ENCODE peak calls at places on chromosomes 4 and X, in eight cellular contexts. J is pancreas, R is AG09309, B is uterus, K is endodermal cell, I is GM12865, T is BJ, O is IMR-90. C is an unnamed sample.

GRCh38 chrX:10031743-10032142 is 64.6 kb downstream of the CLDN34 start:
- DNase-seq in J (no peak), R (no peak), B (no peak), K (no peak), I (no peak), T (no peak), O (no peak), C (no peak)

GRCh38 chr4:142406051-142406549 is 440.0 kb downstream of the INPP4B start:
- DNase-seq in J (no peak), R (no peak), B (no peak), K (peak), I (peak), T (no peak), O (no peak), C (no peak)

GRCh38 chrX:46805270-46805669 is 31.6 kb upstream of the RP2 start:
- DNase-seq in J (no peak), R (no peak), B (no peak), K (no peak), I (no peak), T (no peak), O (no peak), C (no peak)

GRCh38 chr4:170589597-170590191 is 499.9 kb upstream of the AADAT start:
- DNase-seq in J (no peak), R (no peak), B (no peak), K (no peak), I (peak), T (no peak), O (no peak), C (peak)

GRCh38 chrX:153875391-153876111 is 10.4 kb downstream of the L1CAM start:
- DNase-seq in J (peak), R (no peak), B (peak), K (peak), I (peak), T (no peak), O (no peak), C (no peak)

GRCh38 chr4:12203945-12204344 is 775.3 kb upstream of the HS3ST1 start:
- DNase-seq in J (no peak), R (no peak), B (no peak), K (no peak), I (no peak), T (no peak), O (no peak), C (peak)

GRCh38 chr4:150315175-150315574 is 236.9 kb downstream of the DCLK2 start:
- DNase-seq in J (no peak), R (no peak), B (no peak), K (peak), I (no peak), T (no peak), O (no peak), C (no peak)

GRCh38 chrX:66053414-66053813 is 13.5 kb upstream of the VSIG4 start:
- DNase-seq in J (no peak), R (no peak), B (no peak), K (peak), I (no peak), T (no peak), O (no peak), C (no peak)

GRCh38 chrX:145825896-145826295 is 8.3 kb downstream of the SLITRK2 start:
- DNase-seq in J (no peak), R (no peak), B (no peak), K (peak), I (peak), T (no peak), O (no peak), C (no peak)

GRCh38 chr4:74598611-74599325 is 153.8 kb downstream of the AREG start:
- DNase-seq in J (no peak), R (no peak), B (no peak), K (no peak), I (no peak), T (no peak), O (no peak), C (no peak)

GRCh38 chr4:158710814-158711213 is 12.4 kb downstream of the PPID start:
- DNase-seq in J (no peak), R (no peak), B (no peak), K (no peak), I (no peak), T (no peak), O (peak), C (no peak)

GRCh38 chrX:45806410-45807121 is 605.9 kb upstream of the DIPK2B start:
- DNase-seq in J (no peak), R (peak), B (no peak), K (no peak), I (peak), T (peak), O (peak), C (no peak)

GRCh38 chr4:139900964-139901376 is 235.4 kb downstream of the MGST2 start:
- DNase-seq in J (no peak), R (no peak), B (no peak), K (no peak), I (no peak), T (no peak), O (peak), C (no peak)

GRCh38 chrX:72314881-72315280 is 9.2 kb upstream of the CITED1 start:
- DNase-seq in J (no peak), R (no peak), B (no peak), K (no peak), I (no peak), T (no peak), O (no peak), C (no peak)

GRCh38 chr4:180823116-180823515 is 1420.1 kb upstream of the TENM3 start:
- DNase-seq in J (no peak), R (peak), B (no peak), K (no peak), I (no peak), T (no peak), O (no peak), C (no peak)

GRCh38 chr4:108433832-108434231 is 186.5 kb upstream of the RPL34 start:
- DNase-seq in J (no peak), R (peak), B (no peak), K (no peak), I (no peak), T (peak), O (peak), C (no peak)
- H3K4me3 ChIP-seq in J (no peak), R (no peak), B (no peak), K (no peak), I (no peak), T (no peak), O (no peak), C (no peak)

DNA sequence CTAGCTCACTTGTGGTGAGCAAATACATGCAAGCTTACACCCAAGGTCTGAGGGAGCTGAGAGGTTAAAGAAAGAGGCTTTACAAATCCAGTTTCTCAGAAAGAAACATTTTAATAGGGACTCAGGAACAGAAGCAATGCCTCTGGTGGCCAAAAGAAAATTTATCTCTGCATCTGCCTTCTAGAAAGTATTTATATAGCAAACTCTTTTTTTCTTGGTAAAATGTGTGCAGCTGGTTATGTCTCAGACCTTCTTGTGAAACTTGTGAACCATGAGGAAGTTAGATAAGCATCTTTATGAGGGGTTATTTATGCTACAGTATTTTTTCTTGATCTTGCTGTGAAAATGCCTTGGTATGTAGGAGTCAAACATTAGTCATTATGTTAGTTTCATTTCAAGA is 48.5 kb upstream of the CYSLTR1 start:
- DNase-seq in J (no peak), R (no peak), B (no peak), K (no peak), I (no peak), T (no peak), O (no peak), C (no peak)
- TF ChIP-seq CTCF in J (no peak), R (no peak), B (no peak), K (peak), I (no peak), T (no peak), O (no peak), C (no peak)

DNA sequence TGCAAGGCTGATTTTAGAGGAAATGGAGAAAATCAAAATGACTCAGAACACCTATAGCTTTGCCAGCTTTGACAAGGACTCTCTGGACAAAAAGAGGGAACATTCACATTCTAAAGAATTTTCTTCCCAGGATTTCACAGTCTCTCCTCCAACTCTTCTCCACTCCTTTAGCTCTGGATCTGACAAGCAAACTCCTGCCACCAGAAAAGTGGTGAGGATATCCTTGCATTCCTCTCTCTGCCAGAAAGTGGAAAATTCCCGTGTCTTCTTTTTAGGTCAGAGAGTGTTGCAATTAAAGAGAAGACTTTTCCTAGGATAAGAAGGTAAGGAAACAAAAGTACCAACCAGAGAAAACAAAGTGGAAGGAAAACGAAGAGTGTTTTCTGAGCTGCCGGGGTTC is 16.1 kb upstream of the PDGFRA start:
- DNase-seq in J (no peak), R (no peak), B (no peak), K (no peak), I (no peak), T (no peak), O (no peak), C (no peak)
- H3K4me3 ChIP-seq in J (no peak), R (no peak), B (no peak), K (no peak), I (no peak), T (no peak), O (no peak), C (no peak)

DNA sequence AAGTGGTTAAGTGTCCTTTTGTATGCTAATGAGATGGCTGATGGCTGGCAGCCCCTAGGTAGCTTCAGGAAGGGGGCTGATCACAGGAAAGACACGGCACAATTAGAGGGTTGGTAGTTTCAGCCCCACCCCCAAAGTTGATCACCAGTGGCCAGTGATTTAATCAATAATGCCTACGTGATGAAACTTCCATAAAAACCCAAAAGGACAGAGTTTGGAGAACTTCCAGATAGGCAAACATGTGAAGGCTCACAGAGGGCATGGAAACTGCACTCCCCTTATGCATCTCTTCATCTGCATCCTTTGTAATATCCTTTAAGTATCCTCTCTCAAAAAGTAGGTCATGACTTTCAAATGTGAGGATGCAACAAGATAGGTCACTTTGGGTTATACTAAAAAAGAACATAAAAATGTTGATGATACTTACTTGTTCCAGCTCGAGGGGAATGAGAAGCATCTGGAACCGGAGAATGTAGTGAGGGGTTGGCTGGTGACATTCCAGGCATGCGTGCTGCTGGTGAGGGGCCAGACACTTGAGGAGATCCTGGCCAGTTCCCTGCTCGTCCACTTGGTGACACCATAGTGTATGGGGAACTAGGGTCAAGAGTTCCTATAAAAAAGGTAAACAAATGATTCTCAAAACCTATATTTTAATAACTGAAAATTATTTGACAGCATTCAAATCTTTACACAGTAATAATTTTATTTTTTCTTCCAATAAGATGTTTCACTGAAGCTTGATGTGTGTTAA is 16.7 kb upstream of the CXorf38 start:
- DNase-seq in J (no peak), R (no peak), B (no peak), K (peak), I (no peak), T (peak), O (peak), C (no peak)
- TF ChIP-seq CTCF in J (no peak), R (peak), B (no peak), K (peak), I (no peak), T (peak), O (peak), C (peak)

GRCh38 chr4:24777528-24777927 is 17.8 kb upstream of the SOD3 start:
- DNase-seq in J (no peak), R (no peak), B (no peak), K (no peak), I (no peak), T (no peak), O (no peak), C (no peak)

GRCh38 chr4:24783506-24783905 is 11.9 kb upstream of the SOD3 start:
- DNase-seq in J (no peak), R (no peak), B (no peak), K (no peak), I (no peak), T (no peak), O (no peak), C (no peak)

GRCh38 chr4:24778427-24779225 is 16.7 kb upstream of the SOD3 start:
- DNase-seq in J (no peak), R (peak), B (peak), K (no peak), I (no peak), T (peak), O (peak), C (no peak)

GRCh38 chr4:24780936-24781538 is 14.3 kb upstream of the SOD3 start:
- DNase-seq in J (no peak), R (no peak), B (no peak), K (no peak), I (no peak), T (no peak), O (no peak), C (no peak)

GRCh38 chr4:24781999-24782745 is 13.2 kb upstream of the SOD3 start:
- DNase-seq in J (no peak), R (no peak), B (no peak), K (no peak), I (no peak), T (no peak), O (no peak), C (peak)
- H3K4me3 ChIP-seq in J (no peak), R (no peak), B (no peak), K (no peak), I (no peak), T (no peak), O (no peak), C (no peak)